ENCODE peak calls at places on chromosomes 1 and 21, in five cellular contexts. E, M, Y, F and R are unnamed samples.

GRCh38 chr1:171486048-171486519 is 754 bp downstream of the PRRC2C start:
- DNase-seq in M (no peak), E (no peak), Y (peak; percentile 50), F (peak; percentile 46), R (peak; percentile 7)

GRCh38 chr1:8239306-8240023 is 78.4 kb upstream of the SLC45A1 start:
- DNase-seq in F (no peak), Y (peak; percentile 94), E (no peak), M (no peak), R (no peak)

GRCh38 chr1:203291201-203292096 is 13.9 kb upstream of the BTG2 start:
- DNase-seq in F (no peak), Y (peak; percentile 59), M (no peak), E (peak; percentile 44), R (peak; percentile 41)

GRCh38 chr1:45545019-45545493 is 5.6 kb upstream of the AKR1A1 start:
- DNase-seq in Y (no peak), E (no peak), M (no peak), F (peak; percentile 82), R (no peak)

GRCh38 chr21:46018615-46019014 is 37.0 kb downstream of the COL6A1 start:
- DNase-seq in F (no peak), Y (no peak), M (no peak), E (no peak), R (no peak)

GRCh38 chr1:36114371-36114770 is 10.7 kb downstream of the COL8A2 start:
- DNase-seq in M (no peak), Y (no peak), E (no peak), F (no peak), R (no peak)

GRCh38 chr1:89171067-89171438 is 4.8 kb downstream of the GBP7 start:
- DNase-seq in E (no peak), Y (no peak), M (no peak), F (no peak), R (no peak)

GRCh38 chr1:46284597-46285564 is 18.5 kb downstream of the LRRC41 start:
- DNase-seq in M (no peak), Y (no peak), F (no peak), E (no peak), R (no peak)

GRCh38 chr1:229507502-229507901 is 639 bp downstream of the NUP133 start:
- DNase-seq in F (no peak), E (no peak), Y (no peak), M (no peak), R (peak; percentile 4)

GRCh38 chr1:37892151-37893047 is 33.0 kb upstream of the MTF1 start:
- DNase-seq in M (no peak), E (no peak), F (no peak), Y (no peak), R (no peak)

GRCh38 chr1:26861286-26861701 is 1.7 kb upstream of the SFN start:
- DNase-seq in Y (no peak), E (no peak), M (no peak), F (no peak), R (peak; percentile 65)

GRCh38 chr1:31937300-31938183 is 626 bp downstream of the PTP4A2 start:
- DNase-seq in E (peak; percentile 87), M (peak; percentile 89), Y (peak; percentile 39), F (no peak), R (no peak)

GRCh38 chr1:219209578-219209977 is 35.9 kb downstream of the LYPLAL1 start:
- DNase-seq in E (no peak), Y (no peak), F (no peak), M (no peak), R (peak; percentile 61)

GRCh38 chr21:44711327-44712202 is at the start of gene TSPEAR:
- DNase-seq in E (no peak), M (peak; percentile 48), F (no peak), Y (no peak), R (no peak)

GRCh38 chr1:52634111-52634510 is 1.1 kb downstream of the SHISAL2A start:
- DNase-seq in Y (no peak), M (no peak), F (no peak), E (no peak), R (no peak)

GRCh38 chr1:23581219-23581618 is 21.9 kb upstream of the ID3 start:
- DNase-seq in M (peak; percentile 79), F (no peak), E (no peak), Y (no peak), R (peak; percentile 58)

GRCh38 chr1:154969741-154970452 is 650 bp downstream of the SHC1 start:
- DNase-seq in M (no peak), F (no peak), Y (no peak), E (no peak), R (no peak)

GRCh38 chr1:20496241-20496661 is 10.2 kb upstream of the CAMK2N1 start:
- DNase-seq in F (no peak), E (no peak), M (peak; percentile 6), Y (peak; percentile 65), R (no peak)

GRCh38 chr1:18927654-18928272 is 25.4 kb upstream of the ALDH4A1 start:
- DNase-seq in M (no peak), F (no peak), Y (no peak), E (no peak), R (no peak)

GRCh38 chr1:167401260-167401873 is 117.0 kb downstream of the CD247 start:
- DNase-seq in Y (peak; percentile 39), E (peak; percentile 38), F (peak; percentile 11), M (peak; percentile 48), R (peak; percentile 74)

GRCh38 chr1:42957880-42958487 is 684 bp downstream of the SLC2A1 start:
- DNase-seq in E (peak; percentile 95), F (no peak), M (peak; percentile 95), Y (no peak), R (peak; percentile 56)
- TF ChIP-seq REST in E (peak; percentile 25), F (no peak), M (no peak), Y (no peak), R (no peak)

GRCh38 chr1:5165747-5166146 is 511.3 kb downstream of the AJAP1 start:
- DNase-seq in E (no peak), Y (no peak), F (no peak), M (no peak), R (no peak)

GRCh38 chr1:5161372-5161771 is 507.0 kb downstream of the AJAP1 start:
- DNase-seq in E (no peak), Y (no peak), M (peak; percentile 39), F (no peak), R (no peak)

GRCh38 chr1:5164155-5164554 is 509.7 kb downstream of the AJAP1 start:
- DNase-seq in E (no peak), M (no peak), Y (no peak), F (no peak), R (no peak)
- TF ChIP-seq SMC3 in E (no peak), M (no peak), Y (no peak), F (no peak), R (no peak)

GRCh38 chr1:246901874-246902273 is 29.9 kb downstream of the AHCTF1 start:
- DNase-seq in M (no peak), Y (no peak), F (no peak), E (no peak), R (no peak)
- TF ChIP-seq REST in M (no peak), Y (no peak), F (no peak), E (no peak), R (no peak)

DNA sequence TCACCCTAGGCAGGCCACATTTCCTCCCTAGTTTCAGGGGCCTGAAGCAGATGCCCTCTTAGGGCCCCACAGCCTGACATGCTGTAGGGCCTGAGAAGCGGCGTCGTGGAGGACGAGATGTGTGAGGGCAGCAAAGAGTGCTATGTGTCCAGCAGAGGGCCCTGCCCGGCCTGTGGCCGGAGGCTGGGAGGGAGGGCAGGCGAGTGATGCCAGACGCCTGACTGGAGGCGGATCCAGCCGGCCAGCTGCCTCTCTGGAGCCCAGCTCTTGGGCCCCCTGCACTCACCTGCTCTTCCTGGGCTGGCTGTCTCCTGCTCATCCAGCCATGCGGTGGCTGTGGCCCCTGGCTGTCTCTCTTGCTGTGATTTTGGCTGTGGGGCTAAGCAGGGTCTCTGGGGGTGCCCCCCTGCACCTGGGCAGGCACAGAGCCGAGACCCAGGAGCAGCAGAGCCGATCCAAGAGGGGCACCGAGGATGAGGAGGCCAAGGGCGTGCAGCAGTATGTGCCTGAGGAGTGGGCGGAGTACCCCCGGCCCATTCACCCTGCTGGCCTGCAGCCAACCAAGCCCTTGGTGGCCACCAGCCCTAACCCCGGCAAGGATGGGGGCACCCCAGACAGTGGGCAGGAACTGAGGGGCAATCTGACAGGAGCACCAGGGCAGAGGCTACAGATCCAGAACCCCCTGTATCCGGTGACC is at the start of gene GPR37L1:
- DNase-seq in M (peak; percentile 91), Y (peak; percentile 58), E (peak; percentile 62), F (no peak), R (peak; percentile 75)
- TF ChIP-seq SMC3 in M (peak; percentile 71), Y (peak; percentile 32), E (peak; percentile 42), F (no peak), R (peak; percentile 48)